ENCODE peak calls at places on chromosomes 5 and 9, in nine cellular contexts. One of them, this sample, is unnamed.

GRCh38 chr5:168047043-168047668 is 244.3 kb upstream of the WWC1 start:
- DNase-seq in Jurkat, Clone E6-1: peak; percentile 32
- DNase-seq in activated effector memory CD4-positive, alpha-beta T cell treated with anti-CD3 and anti-CD28 coated beads, Interleukin-2, amount 50 U/mL, for 16 hours: no peak
- DNase-seq in iris pigment epithelial cell: peak; percentile 29
- DNase-seq in spleen: no peak
- DNase-seq in GM19239: peak; percentile 14
- DNase-seq in cardiac muscle cell: peak; percentile 65
- DNase-seq in SK-N-DZ: peak; percentile 72
- DNase-seq in Ammon's horn: peak; percentile 75
- DNase-seq in this sample: peak; percentile 50

GRCh38 chr9:121271368-121272351 is 3.7 kb downstream of the GSN start:
- DNase-seq in Jurkat, Clone E6-1: peak; percentile 14
- DNase-seq in activated effector memory CD4-positive, alpha-beta T cell treated with anti-CD3 and anti-CD28 coated beads, Interleukin-2, amount 50 U/mL, for 16 hours: no peak
- DNase-seq in iris pigment epithelial cell: peak; percentile 83
- DNase-seq in spleen: peak; percentile 84
- DNase-seq in GM19239: no peak
- DNase-seq in cardiac muscle cell: no peak
- DNase-seq in SK-N-DZ: no peak
- DNase-seq in Ammon's horn: peak; percentile 82
- DNase-seq in this sample: peak; percentile 84

GRCh38 chr9:34651876-34652602 is at the start of gene IL11RA:
- DNase-seq in Jurkat, Clone E6-1: no peak
- DNase-seq in activated effector memory CD4-positive, alpha-beta T cell treated with anti-CD3 and anti-CD28 coated beads, Interleukin-2, amount 50 U/mL, for 16 hours: peak; percentile 82
- DNase-seq in iris pigment epithelial cell: peak; percentile 84
- DNase-seq in spleen: peak; percentile 83
- DNase-seq in GM19239: no peak
- DNase-seq in cardiac muscle cell: peak; percentile 92
- DNase-seq in SK-N-DZ: peak; percentile 87
- DNase-seq in Ammon's horn: peak; percentile 91
- DNase-seq in this sample: peak; percentile 80

GRCh38 chr5:15538516-15538915 is 38.5 kb downstream of the FBXL7 start:
- DNase-seq in Jurkat, Clone E6-1: no peak
- DNase-seq in activated effector memory CD4-positive, alpha-beta T cell treated with anti-CD3 and anti-CD28 coated beads, Interleukin-2, amount 50 U/mL, for 16 hours: no peak
- DNase-seq in iris pigment epithelial cell: no peak
- DNase-seq in spleen: no peak
- DNase-seq in GM19239: no peak
- DNase-seq in cardiac muscle cell: peak; percentile 32
- DNase-seq in SK-N-DZ: no peak
- DNase-seq in Ammon's horn: no peak
- DNase-seq in this sample: no peak

GRCh38 chr9:5799314-5799713 is 33.6 kb downstream of the ERMP1 start:
- DNase-seq in Jurkat, Clone E6-1: peak; percentile 34
- DNase-seq in activated effector memory CD4-positive, alpha-beta T cell treated with anti-CD3 and anti-CD28 coated beads, Interleukin-2, amount 50 U/mL, for 16 hours: no peak
- DNase-seq in iris pigment epithelial cell: peak; percentile 68
- DNase-seq in spleen: no peak
- DNase-seq in GM19239: no peak
- DNase-seq in cardiac muscle cell: no peak
- DNase-seq in SK-N-DZ: peak; percentile 0
- DNase-seq in Ammon's horn: peak; percentile 82
- DNase-seq in this sample: peak; percentile 62

GRCh38 chr9:134301387-134302129 is 24.7 kb upstream of the RXRA start:
- DNase-seq in Jurkat, Clone E6-1: no peak
- DNase-seq in activated effector memory CD4-positive, alpha-beta T cell treated with anti-CD3 and anti-CD28 coated beads, Interleukin-2, amount 50 U/mL, for 16 hours: peak; percentile 80
- DNase-seq in iris pigment epithelial cell: no peak
- DNase-seq in spleen: peak; percentile 64
- DNase-seq in GM19239: peak; percentile 47
- DNase-seq in cardiac muscle cell: no peak
- DNase-seq in SK-N-DZ: no peak
- DNase-seq in Ammon's horn: no peak
- DNase-seq in this sample: no peak

GRCh38 chr9:20197976-20198685 is 409.3 kb upstream of the SLC24A2 start:
- DNase-seq in Jurkat, Clone E6-1: no peak
- DNase-seq in activated effector memory CD4-positive, alpha-beta T cell treated with anti-CD3 and anti-CD28 coated beads, Interleukin-2, amount 50 U/mL, for 16 hours: no peak
- DNase-seq in iris pigment epithelial cell: no peak
- DNase-seq in spleen: no peak
- DNase-seq in GM19239: no peak
- DNase-seq in cardiac muscle cell: no peak
- DNase-seq in SK-N-DZ: no peak
- DNase-seq in Ammon's horn: no peak
- DNase-seq in this sample: no peak

GRCh38 chr5:74056789-74057164 is 430.8 kb downstream of the ARHGEF28 start:
- DNase-seq in Jurkat, Clone E6-1: no peak
- DNase-seq in activated effector memory CD4-positive, alpha-beta T cell treated with anti-CD3 and anti-CD28 coated beads, Interleukin-2, amount 50 U/mL, for 16 hours: no peak
- DNase-seq in iris pigment epithelial cell: peak; percentile 48
- DNase-seq in spleen: no peak
- DNase-seq in GM19239: no peak
- DNase-seq in cardiac muscle cell: peak; percentile 31
- DNase-seq in SK-N-DZ: no peak
- DNase-seq in Ammon's horn: no peak
- DNase-seq in this sample: peak; percentile 40

GRCh38 chr5:137220523-137220927 is 278.6 kb downstream of the SPOCK1 start:
- DNase-seq in Jurkat, Clone E6-1: peak; percentile 18
- DNase-seq in activated effector memory CD4-positive, alpha-beta T cell treated with anti-CD3 and anti-CD28 coated beads, Interleukin-2, amount 50 U/mL, for 16 hours: no peak
- DNase-seq in iris pigment epithelial cell: peak; percentile 49
- DNase-seq in spleen: no peak
- DNase-seq in GM19239: peak; percentile 17
- DNase-seq in cardiac muscle cell: peak; percentile 52
- DNase-seq in SK-N-DZ: peak; percentile 40
- DNase-seq in Ammon's horn: peak; percentile 18
- DNase-seq in this sample: peak; percentile 66

GRCh38 chr5:177442066-177442836 is 4.4 kb upstream of the PRR7 start:
- DNase-seq in Jurkat, Clone E6-1: no peak
- DNase-seq in activated effector memory CD4-positive, alpha-beta T cell treated with anti-CD3 and anti-CD28 coated beads, Interleukin-2, amount 50 U/mL, for 16 hours: no peak
- DNase-seq in iris pigment epithelial cell: no peak
- DNase-seq in spleen: peak; percentile 71
- DNase-seq in GM19239: no peak
- DNase-seq in cardiac muscle cell: no peak
- DNase-seq in SK-N-DZ: no peak
- DNase-seq in Ammon's horn: no peak
- DNase-seq in this sample: no peak

GRCh38 chr5:127290019-127290945 is at the start of gene MEGF10:
- DNase-seq in Jurkat, Clone E6-1: no peak
- DNase-seq in activated effector memory CD4-positive, alpha-beta T cell treated with anti-CD3 and anti-CD28 coated beads, Interleukin-2, amount 50 U/mL, for 16 hours: no peak
- DNase-seq in iris pigment epithelial cell: peak; percentile 48
- DNase-seq in spleen: no peak
- DNase-seq in GM19239: peak; percentile 23
- DNase-seq in cardiac muscle cell: peak; percentile 83
- DNase-seq in SK-N-DZ: peak; percentile 26
- DNase-seq in Ammon's horn: peak; percentile 78
- DNase-seq in this sample: peak; percentile 66

GRCh38 chr5:1641041-1641440 is 117.3 kb upstream of the LPCAT1 start:
- DNase-seq in Jurkat, Clone E6-1: no peak
- DNase-seq in activated effector memory CD4-positive, alpha-beta T cell treated with anti-CD3 and anti-CD28 coated beads, Interleukin-2, amount 50 U/mL, for 16 hours: peak; percentile 34
- DNase-seq in iris pigment epithelial cell: no peak
- DNase-seq in spleen: peak; percentile 69
- DNase-seq in GM19239: no peak
- DNase-seq in cardiac muscle cell: no peak
- DNase-seq in SK-N-DZ: no peak
- DNase-seq in Ammon's horn: no peak
- DNase-seq in this sample: no peak

GRCh38 chr9:16974436-16974835 is 104.0 kb upstream of the BNC2 start:
- DNase-seq in Jurkat, Clone E6-1: no peak
- DNase-seq in activated effector memory CD4-positive, alpha-beta T cell treated with anti-CD3 and anti-CD28 coated beads, Interleukin-2, amount 50 U/mL, for 16 hours: no peak
- DNase-seq in iris pigment epithelial cell: no peak
- DNase-seq in spleen: no peak
- DNase-seq in GM19239: no peak
- DNase-seq in cardiac muscle cell: no peak
- DNase-seq in SK-N-DZ: no peak
- DNase-seq in Ammon's horn: no peak
- DNase-seq in this sample: no peak

GRCh38 chr9:16161469-16161868 is 608.6 kb downstream of the CCDC171 start:
- DNase-seq in Jurkat, Clone E6-1: no peak
- DNase-seq in activated effector memory CD4-positive, alpha-beta T cell treated with anti-CD3 and anti-CD28 coated beads, Interleukin-2, amount 50 U/mL, for 16 hours: no peak
- DNase-seq in iris pigment epithelial cell: no peak
- DNase-seq in spleen: no peak
- DNase-seq in GM19239: no peak
- DNase-seq in cardiac muscle cell: no peak
- DNase-seq in SK-N-DZ: no peak
- DNase-seq in Ammon's horn: no peak
- DNase-seq in this sample: no peak

GRCh38 chr9:116147821-116148220 is 5.8 kb upstream of the PAPPA start:
- DNase-seq in Jurkat, Clone E6-1: no peak
- DNase-seq in activated effector memory CD4-positive, alpha-beta T cell treated with anti-CD3 and anti-CD28 coated beads, Interleukin-2, amount 50 U/mL, for 16 hours: no peak
- DNase-seq in iris pigment epithelial cell: peak; percentile 50
- DNase-seq in spleen: no peak
- DNase-seq in GM19239: no peak
- DNase-seq in cardiac muscle cell: no peak
- DNase-seq in SK-N-DZ: no peak
- DNase-seq in Ammon's horn: no peak
- DNase-seq in this sample: no peak

GRCh38 chr9:92790542-92791527 is 26.2 kb upstream of the BICD2 start:
- DNase-seq in Jurkat, Clone E6-1: peak; percentile 61
- DNase-seq in activated effector memory CD4-positive, alpha-beta T cell treated with anti-CD3 and anti-CD28 coated beads, Interleukin-2, amount 50 U/mL, for 16 hours: peak; percentile 89
- DNase-seq in iris pigment epithelial cell: peak; percentile 71
- DNase-seq in spleen: no peak
- DNase-seq in GM19239: peak; percentile 53
- DNase-seq in cardiac muscle cell: peak; percentile 79
- DNase-seq in SK-N-DZ: peak; percentile 64
- DNase-seq in Ammon's horn: peak; percentile 90
- DNase-seq in this sample: peak; percentile 80

GRCh38 chr9:95738438-95738837 is 137.1 kb upstream of the ERCC6L2 start:
- DNase-seq in Jurkat, Clone E6-1: no peak
- DNase-seq in activated effector memory CD4-positive, alpha-beta T cell treated with anti-CD3 and anti-CD28 coated beads, Interleukin-2, amount 50 U/mL, for 16 hours: no peak
- DNase-seq in iris pigment epithelial cell: no peak
- DNase-seq in spleen: no peak
- DNase-seq in GM19239: no peak
- DNase-seq in cardiac muscle cell: no peak
- DNase-seq in SK-N-DZ: no peak
- DNase-seq in Ammon's horn: no peak
- DNase-seq in this sample: no peak

GRCh38 chr9:94819161-94819677 is 92.7 kb downstream of the AOPEP start:
- DNase-seq in Jurkat, Clone E6-1: no peak
- DNase-seq in activated effector memory CD4-positive, alpha-beta T cell treated with anti-CD3 and anti-CD28 coated beads, Interleukin-2, amount 50 U/mL, for 16 hours: no peak
- DNase-seq in iris pigment epithelial cell: no peak
- DNase-seq in spleen: no peak
- DNase-seq in GM19239: no peak
- DNase-seq in cardiac muscle cell: no peak
- DNase-seq in SK-N-DZ: peak; percentile 38
- DNase-seq in Ammon's horn: no peak
- DNase-seq in this sample: no peak

GRCh38 chr9:20838218-20838617 is 154.2 kb downstream of the FOCAD start:
- DNase-seq in Jurkat, Clone E6-1: no peak
- DNase-seq in activated effector memory CD4-positive, alpha-beta T cell treated with anti-CD3 and anti-CD28 coated beads, Interleukin-2, amount 50 U/mL, for 16 hours: no peak
- DNase-seq in iris pigment epithelial cell: peak; percentile 87
- DNase-seq in spleen: no peak
- DNase-seq in GM19239: no peak
- DNase-seq in cardiac muscle cell: no peak
- DNase-seq in SK-N-DZ: no peak
- DNase-seq in Ammon's horn: no peak
- DNase-seq in this sample: peak; percentile 42

GRCh38 chr5:174314261-174314660 is 268.8 kb downstream of the NSG2 start:
- DNase-seq in Jurkat, Clone E6-1: no peak
- DNase-seq in activated effector memory CD4-positive, alpha-beta T cell treated with anti-CD3 and anti-CD28 coated beads, Interleukin-2, amount 50 U/mL, for 16 hours: peak; percentile 55
- DNase-seq in iris pigment epithelial cell: no peak
- DNase-seq in spleen: peak; percentile 59
- DNase-seq in GM19239: no peak
- DNase-seq in cardiac muscle cell: no peak
- DNase-seq in SK-N-DZ: no peak
- DNase-seq in Ammon's horn: no peak
- DNase-seq in this sample: no peak

GRCh38 chr5:150053231-150053626 is 33.1 kb downstream of the CSF1R start:
- DNase-seq in Jurkat, Clone E6-1: no peak
- DNase-seq in activated effector memory CD4-positive, alpha-beta T cell treated with anti-CD3 and anti-CD28 coated beads, Interleukin-2, amount 50 U/mL, for 16 hours: no peak
- DNase-seq in iris pigment epithelial cell: peak; percentile 83
- DNase-seq in spleen: no peak
- DNase-seq in GM19239: no peak
- DNase-seq in cardiac muscle cell: no peak
- DNase-seq in SK-N-DZ: no peak
- DNase-seq in Ammon's horn: no peak
- DNase-seq in this sample: peak; percentile 78

GRCh38 chr5:14071433-14071832 is 71.7 kb upstream of the TRIO start:
- DNase-seq in Jurkat, Clone E6-1: no peak
- DNase-seq in activated effector memory CD4-positive, alpha-beta T cell treated with anti-CD3 and anti-CD28 coated beads, Interleukin-2, amount 50 U/mL, for 16 hours: no peak
- DNase-seq in iris pigment epithelial cell: peak; percentile 17
- DNase-seq in spleen: no peak
- DNase-seq in GM19239: no peak
- DNase-seq in cardiac muscle cell: no peak
- DNase-seq in SK-N-DZ: no peak
- DNase-seq in Ammon's horn: no peak
- DNase-seq in this sample: no peak

GRCh38 chr9:98974994-98975712 is 31.4 kb downstream of the COL15A1 start:
- DNase-seq in Jurkat, Clone E6-1: peak; percentile 45
- DNase-seq in activated effector memory CD4-positive, alpha-beta T cell treated with anti-CD3 and anti-CD28 coated beads, Interleukin-2, amount 50 U/mL, for 16 hours: peak; percentile 92
- DNase-seq in iris pigment epithelial cell: peak; percentile 60
- DNase-seq in spleen: peak; percentile 95
- DNase-seq in GM19239: peak; percentile 82
- DNase-seq in cardiac muscle cell: peak; percentile 83
- DNase-seq in SK-N-DZ: peak; percentile 52
- DNase-seq in Ammon's horn: peak; percentile 81
- DNase-seq in this sample: peak; percentile 75

GRCh38 chr5:104266161-104266560 is 703.6 kb upstream of the NUDT12 start:
- DNase-seq in Jurkat, Clone E6-1: no peak
- DNase-seq in activated effector memory CD4-positive, alpha-beta T cell treated with anti-CD3 and anti-CD28 coated beads, Interleukin-2, amount 50 U/mL, for 16 hours: no peak
- DNase-seq in iris pigment epithelial cell: no peak
- DNase-seq in spleen: no peak
- DNase-seq in GM19239: no peak
- DNase-seq in cardiac muscle cell: no peak
- DNase-seq in SK-N-DZ: no peak
- DNase-seq in Ammon's horn: no peak
- DNase-seq in this sample: no peak

GRCh38 chr5:83767409-83767992 is 46.8 kb upstream of the HAPLN1 start:
- DNase-seq in Jurkat, Clone E6-1: peak; percentile 8
- DNase-seq in activated effector memory CD4-positive, alpha-beta T cell treated with anti-CD3 and anti-CD28 coated beads, Interleukin-2, amount 50 U/mL, for 16 hours: no peak
- DNase-seq in iris pigment epithelial cell: no peak
- DNase-seq in spleen: no peak
- DNase-seq in GM19239: no peak
- DNase-seq in cardiac muscle cell: no peak
- DNase-seq in SK-N-DZ: no peak
- DNase-seq in Ammon's horn: no peak
- DNase-seq in this sample: peak; percentile 52

GRCh38 chr9:127832248-127832647 is 22.2 kb downstream of the ENG start:
- DNase-seq in Jurkat, Clone E6-1: peak; percentile 19
- DNase-seq in activated effector memory CD4-positive, alpha-beta T cell treated with anti-CD3 and anti-CD28 coated beads, Interleukin-2, amount 50 U/mL, for 16 hours: no peak
- DNase-seq in iris pigment epithelial cell: no peak
- DNase-seq in spleen: no peak
- DNase-seq in GM19239: no peak
- DNase-seq in cardiac muscle cell: no peak
- DNase-seq in SK-N-DZ: no peak
- DNase-seq in Ammon's horn: no peak
- DNase-seq in this sample: no peak

GRCh38 chr9:115691097-115691496 is 462.5 kb upstream of the PAPPA start:
- DNase-seq in Jurkat, Clone E6-1: no peak
- DNase-seq in activated effector memory CD4-positive, alpha-beta T cell treated with anti-CD3 and anti-CD28 coated beads, Interleukin-2, amount 50 U/mL, for 16 hours: no peak
- DNase-seq in iris pigment epithelial cell: peak; percentile 99
- DNase-seq in spleen: no peak
- DNase-seq in GM19239: no peak
- DNase-seq in cardiac muscle cell: no peak
- DNase-seq in SK-N-DZ: no peak
- DNase-seq in Ammon's horn: no peak
- DNase-seq in this sample: peak; percentile 97

GRCh38 chr5:73441377-73441776 is 7.2 kb downstream of the FOXD1 start:
- DNase-seq in Jurkat, Clone E6-1: no peak
- DNase-seq in activated effector memory CD4-positive, alpha-beta T cell treated with anti-CD3 and anti-CD28 coated beads, Interleukin-2, amount 50 U/mL, for 16 hours: no peak
- DNase-seq in iris pigment epithelial cell: no peak
- DNase-seq in spleen: no peak
- DNase-seq in GM19239: no peak
- DNase-seq in cardiac muscle cell: no peak
- DNase-seq in SK-N-DZ: no peak
- DNase-seq in Ammon's horn: no peak
- DNase-seq in this sample: no peak

GRCh38 chr5:163005949-163006348 is 431.4 kb upstream of the CCNG1 start:
- DNase-seq in Jurkat, Clone E6-1: no peak
- DNase-seq in activated effector memory CD4-positive, alpha-beta T cell treated with anti-CD3 and anti-CD28 coated beads, Interleukin-2, amount 50 U/mL, for 16 hours: no peak
- DNase-seq in iris pigment epithelial cell: peak; percentile 2
- DNase-seq in spleen: no peak
- DNase-seq in GM19239: no peak
- DNase-seq in cardiac muscle cell: no peak
- DNase-seq in SK-N-DZ: no peak
- DNase-seq in Ammon's horn: no peak
- DNase-seq in this sample: no peak

GRCh38 chr5:59124983-59125960 is 542.4 kb downstream of the RAB3C start:
- DNase-seq in Jurkat, Clone E6-1: peak; percentile 10
- DNase-seq in activated effector memory CD4-positive, alpha-beta T cell treated with anti-CD3 and anti-CD28 coated beads, Interleukin-2, amount 50 U/mL, for 16 hours: no peak
- DNase-seq in iris pigment epithelial cell: peak; percentile 74
- DNase-seq in spleen: no peak
- DNase-seq in GM19239: no peak
- DNase-seq in cardiac muscle cell: peak; percentile 27
- DNase-seq in SK-N-DZ: peak; percentile 78
- DNase-seq in Ammon's horn: no peak
- DNase-seq in this sample: peak; percentile 37

GRCh38 chr5:132681476-132681831 is 7.7 kb downstream of the IL4 start:
- DNase-seq in Jurkat, Clone E6-1: no peak
- DNase-seq in activated effector memory CD4-positive, alpha-beta T cell treated with anti-CD3 and anti-CD28 coated beads, Interleukin-2, amount 50 U/mL, for 16 hours: no peak
- DNase-seq in iris pigment epithelial cell: no peak
- DNase-seq in spleen: no peak
- DNase-seq in GM19239: no peak
- DNase-seq in cardiac muscle cell: no peak
- DNase-seq in SK-N-DZ: no peak
- DNase-seq in Ammon's horn: no peak
- DNase-seq in this sample: no peak